ENCODE peak calls at places on chromosome 13, in four cellular contexts. One of them, this sample, is unnamed.

GRCh38 chr13:112890316-112891131 is 78.5 kb upstream of the MCF2L start:
- DNase-seq in foreskin fibroblast: no peak
- DNase-seq in breast epithelium: no peak
- DNase-seq in cardiac fibroblast: no peak
- DNase-seq in this sample: no peak

GRCh38 chr13:102566513-102566912 is 30.3 kb upstream of the TPP2 start:
- DNase-seq in foreskin fibroblast: no peak
- DNase-seq in breast epithelium: no peak
- DNase-seq in cardiac fibroblast: no peak
- DNase-seq in this sample: no peak

GRCh38 chr13:107866666-107867623 is 348.4 kb downstream of the LIG4 start:
- DNase-seq in foreskin fibroblast: no peak
- DNase-seq in breast epithelium: no peak
- DNase-seq in cardiac fibroblast: peak
- DNase-seq in this sample: no peak

GRCh38 chr13:101690871-101691270 is 238.4 kb downstream of the ITGBL1 start:
- DNase-seq in foreskin fibroblast: no peak
- DNase-seq in breast epithelium: no peak
- DNase-seq in cardiac fibroblast: no peak
- DNase-seq in this sample: no peak

GRCh38 chr13:53090507-53090906 is 61.9 kb downstream of the OLFM4 start:
- DNase-seq in foreskin fibroblast: no peak
- DNase-seq in breast epithelium: no peak
- DNase-seq in cardiac fibroblast: no peak
- DNase-seq in this sample: no peak

GRCh38 chr13:31005066-31005465 is 72.6 kb downstream of the TEX26 start:
- DNase-seq in foreskin fibroblast: no peak
- DNase-seq in breast epithelium: no peak
- DNase-seq in cardiac fibroblast: no peak
- DNase-seq in this sample: no peak

GRCh38 chr13:22422023-22422422 is 751.1 kb downstream of the FGF9 start:
- DNase-seq in foreskin fibroblast: no peak
- DNase-seq in breast epithelium: no peak
- DNase-seq in cardiac fibroblast: no peak
- DNase-seq in this sample: no peak

GRCh38 chr13:114013952-114014629 is 40.2 kb upstream of the C13orf46 start:
- DNase-seq in foreskin fibroblast: no peak
- DNase-seq in breast epithelium: no peak
- DNase-seq in cardiac fibroblast: no peak
- DNase-seq in this sample: no peak

GRCh38 chr13:42478531-42479156 is 95.3 kb upstream of the TNFSF11 start:
- DNase-seq in foreskin fibroblast: no peak
- DNase-seq in breast epithelium: no peak
- DNase-seq in cardiac fibroblast: peak
- DNase-seq in this sample: no peak

GRCh38 chr13:25881946-25882574 is 169.8 kb downstream of the SHISA2 start:
- DNase-seq in foreskin fibroblast: no peak
- DNase-seq in breast epithelium: no peak
- DNase-seq in cardiac fibroblast: no peak
- DNase-seq in this sample: no peak

GRCh38 chr13:29593605-29594297 is 1.7 kb downstream of the SLC7A1 start:
- DNase-seq in foreskin fibroblast: no peak
- DNase-seq in breast epithelium: no peak
- DNase-seq in cardiac fibroblast: no peak
- DNase-seq in this sample: no peak

GRCh38 chr13:91950803-91951202 is 552.4 kb downstream of the GPC5 start:
- DNase-seq in foreskin fibroblast: no peak
- DNase-seq in breast epithelium: no peak
- DNase-seq in cardiac fibroblast: no peak
- DNase-seq in this sample: no peak

GRCh38 chr13:106471957-106472543 is 63.4 kb downstream of the EFNB2 start:
- DNase-seq in foreskin fibroblast: peak
- DNase-seq in breast epithelium: no peak
- DNase-seq in cardiac fibroblast: peak
- DNase-seq in this sample: peak

GRCh38 chr13:101523732-101524131 is 71.3 kb downstream of the ITGBL1 start:
- DNase-seq in foreskin fibroblast: peak
- DNase-seq in breast epithelium: no peak
- DNase-seq in cardiac fibroblast: peak
- DNase-seq in this sample: no peak

GRCh38 chr13:98143601-98144500 is 957 bp downstream of the FARP1 start:
- DNase-seq in foreskin fibroblast: peak
- DNase-seq in breast epithelium: no peak
- DNase-seq in cardiac fibroblast: peak
- DNase-seq in this sample: no peak

GRCh38 chr13:79918620-79919019 is 422.3 kb downstream of the SPRY2 start:
- DNase-seq in foreskin fibroblast: no peak
- DNase-seq in breast epithelium: no peak
- DNase-seq in cardiac fibroblast: no peak
- DNase-seq in this sample: no peak

GRCh38 chr13:30997697-30998547 is 65.5 kb downstream of the TEX26 start:
- DNase-seq in foreskin fibroblast: no peak
- DNase-seq in breast epithelium: no peak
- DNase-seq in cardiac fibroblast: no peak
- DNase-seq in this sample: no peak

GRCh38 chr13:106291006-106291405 is 244.5 kb downstream of the EFNB2 start:
- DNase-seq in foreskin fibroblast: peak
- DNase-seq in breast epithelium: no peak
- DNase-seq in cardiac fibroblast: peak
- DNase-seq in this sample: no peak

GRCh38 chr13:59112375-59112774 is 1051.4 kb downstream of the DIAPH3 start:
- DNase-seq in foreskin fibroblast: peak
- DNase-seq in breast epithelium: no peak
- DNase-seq in cardiac fibroblast: peak
- DNase-seq in this sample: no peak

GRCh38 chr13:50644081-50644871 is 199.2 kb downstream of the DLEU7 start:
- DNase-seq in foreskin fibroblast: no peak
- DNase-seq in breast epithelium: no peak
- DNase-seq in cardiac fibroblast: no peak
- DNase-seq in this sample: no peak

GRCh38 chr13:48318714-48319457 is 15.3 kb downstream of the RB1 start:
- DNase-seq in foreskin fibroblast: no peak
- DNase-seq in breast epithelium: no peak
- DNase-seq in cardiac fibroblast: no peak
- DNase-seq in this sample: no peak

GRCh38 chr13:48317511-48317981 is 14.0 kb downstream of the RB1 start:
- DNase-seq in foreskin fibroblast: no peak
- DNase-seq in breast epithelium: no peak
- DNase-seq in cardiac fibroblast: no peak
- DNase-seq in this sample: no peak

GRCh38 chr13:48316826-48317510 is 13.4 kb downstream of the RB1 start:
- DNase-seq in foreskin fibroblast: no peak
- DNase-seq in breast epithelium: no peak
- DNase-seq in cardiac fibroblast: no peak
- DNase-seq in this sample: no peak

GRCh38 chr13:48319458-48320395 is 16.2 kb downstream of the RB1 start:
- DNase-seq in foreskin fibroblast: no peak
- DNase-seq in breast epithelium: no peak
- DNase-seq in cardiac fibroblast: no peak
- DNase-seq in this sample: no peak

GRCh38 chr13:48318014-48318713 is 14.6 kb downstream of the RB1 start:
- DNase-seq in foreskin fibroblast: no peak
- DNase-seq in breast epithelium: no peak
- DNase-seq in cardiac fibroblast: peak
- DNase-seq in this sample: no peak
- TF ChIP-seq CTCF in foreskin fibroblast: no peak
- TF ChIP-seq CTCF in breast epithelium: no peak
- TF ChIP-seq CTCF in cardiac fibroblast: no peak
- TF ChIP-seq CTCF in this sample: no peak

GRCh38 chr13:73832203-73832602 is 302.0 kb downstream of the KLF12 start:
- DNase-seq in foreskin fibroblast: no peak
- DNase-seq in breast epithelium: no peak
- DNase-seq in cardiac fibroblast: no peak
- DNase-seq in this sample: no peak

GRCh38 chr13:73833331-73834070 is 300.7 kb downstream of the KLF12 start:
- DNase-seq in foreskin fibroblast: no peak
- DNase-seq in breast epithelium: no peak
- DNase-seq in cardiac fibroblast: no peak
- DNase-seq in this sample: no peak

GRCh38 chr13:73837147-73837546 is 297.1 kb downstream of the KLF12 start:
- DNase-seq in foreskin fibroblast: no peak
- DNase-seq in breast epithelium: no peak
- DNase-seq in cardiac fibroblast: no peak
- DNase-seq in this sample: no peak

DNA sequence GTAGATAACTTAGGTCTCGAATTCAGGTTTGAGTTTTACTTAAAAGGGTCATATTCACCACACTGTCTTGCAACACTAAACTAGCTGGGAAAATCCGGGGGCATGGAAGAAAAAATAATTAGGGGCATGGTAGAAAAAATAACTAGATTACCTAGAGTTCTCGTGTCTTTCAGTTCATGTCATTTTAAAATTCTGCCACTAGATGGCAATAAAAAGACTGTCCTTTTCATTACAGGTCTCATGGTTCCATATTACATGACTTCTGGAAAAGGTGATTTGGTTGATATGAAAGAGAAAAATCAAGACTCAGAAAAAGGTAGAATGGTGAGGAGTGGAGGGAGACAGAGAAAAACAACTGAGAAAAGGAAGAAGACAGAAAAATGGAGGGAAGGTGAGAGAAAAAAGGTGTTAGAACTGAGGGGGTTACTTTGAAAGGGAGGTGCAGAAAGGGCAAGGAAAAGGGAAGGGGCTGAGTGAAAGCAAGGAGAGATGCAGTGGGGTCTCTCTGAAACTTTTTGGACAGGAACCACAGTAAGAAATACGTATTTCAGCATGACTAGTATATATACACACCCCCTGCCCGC is 299.0 kb downstream of the KLF12 start:
- DNase-seq in foreskin fibroblast: peak
- DNase-seq in breast epithelium: no peak
- DNase-seq in cardiac fibroblast: peak
- DNase-seq in this sample: no peak
- TF ChIP-seq CTCF in foreskin fibroblast: peak
- TF ChIP-seq CTCF in breast epithelium: peak
- TF ChIP-seq CTCF in cardiac fibroblast: peak
- TF ChIP-seq CTCF in this sample: no peak

DNA sequence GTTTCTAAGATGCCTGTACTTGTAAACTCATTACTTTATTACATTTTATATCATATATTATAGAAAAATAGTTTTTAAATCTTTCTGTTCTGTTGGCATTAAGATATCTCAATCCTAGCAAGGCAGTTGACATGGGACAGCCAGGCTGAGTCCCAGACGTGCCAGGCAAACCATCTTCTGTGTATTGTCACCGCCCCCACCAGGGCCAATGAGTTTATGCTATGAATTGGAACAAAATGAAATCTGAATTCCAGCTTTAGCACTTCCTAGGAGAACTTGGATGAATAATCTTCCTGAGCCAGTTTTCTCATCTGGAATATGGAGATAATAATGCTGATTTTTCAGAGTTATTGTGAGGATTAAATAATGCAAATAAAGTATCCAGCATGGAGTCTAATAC is 79.9 kb upstream of the GSX1 start:
- DNase-seq in foreskin fibroblast: no peak
- DNase-seq in breast epithelium: no peak
- DNase-seq in cardiac fibroblast: peak
- DNase-seq in this sample: no peak
- TF ChIP-seq CTCF in foreskin fibroblast: peak
- TF ChIP-seq CTCF in breast epithelium: no peak
- TF ChIP-seq CTCF in cardiac fibroblast: no peak
- TF ChIP-seq CTCF in this sample: no peak

DNA sequence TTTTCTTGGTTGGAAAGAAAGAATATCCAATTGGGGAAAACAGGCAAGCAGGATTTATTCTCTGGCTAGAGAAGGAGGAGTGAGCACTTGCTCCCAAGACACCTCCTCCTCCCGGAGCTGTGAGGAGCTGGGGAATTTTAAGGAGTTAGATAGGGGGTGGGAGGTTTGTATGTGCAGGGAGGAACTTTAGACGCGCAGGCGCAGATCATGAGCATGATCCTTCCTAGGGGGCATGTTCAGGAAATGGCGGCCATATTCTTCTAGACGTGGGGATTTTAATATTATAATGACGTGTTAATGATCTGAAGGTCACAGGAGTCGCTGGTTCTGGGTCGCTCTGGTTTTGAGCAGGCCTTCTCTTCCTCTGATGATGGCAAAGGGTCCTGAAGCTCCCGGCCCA is 156.3 kb upstream of the KL start:
- DNase-seq in foreskin fibroblast: no peak
- DNase-seq in breast epithelium: no peak
- DNase-seq in cardiac fibroblast: no peak
- DNase-seq in this sample: no peak
- TF ChIP-seq CTCF in foreskin fibroblast: no peak
- TF ChIP-seq CTCF in breast epithelium: no peak
- TF ChIP-seq CTCF in cardiac fibroblast: no peak
- TF ChIP-seq CTCF in this sample: no peak

GRCh38 chr13:36966404-36966803 is 32.7 kb downstream of the ALG5 start:
- DNase-seq in foreskin fibroblast: no peak
- DNase-seq in breast epithelium: no peak
- DNase-seq in cardiac fibroblast: no peak
- DNase-seq in this sample: no peak
- TF ChIP-seq CTCF in foreskin fibroblast: no peak
- TF ChIP-seq CTCF in breast epithelium: no peak
- TF ChIP-seq CTCF in cardiac fibroblast: no peak
- TF ChIP-seq CTCF in this sample: no peak

GRCh38 chr13:87274209-87274819 is 396.9 kb upstream of the SLITRK5 start:
- DNase-seq in foreskin fibroblast: no peak
- DNase-seq in breast epithelium: no peak
- DNase-seq in cardiac fibroblast: peak
- DNase-seq in this sample: no peak
- TF ChIP-seq CTCF in foreskin fibroblast: peak
- TF ChIP-seq CTCF in breast epithelium: no peak
- TF ChIP-seq CTCF in cardiac fibroblast: peak
- TF ChIP-seq CTCF in this sample: no peak

GRCh38 chr13:36082396-36082795 is 48.8 kb downstream of the DCLK1 start:
- DNase-seq in foreskin fibroblast: no peak
- DNase-seq in breast epithelium: no peak
- DNase-seq in cardiac fibroblast: no peak
- DNase-seq in this sample: no peak

GRCh38 chr13:36084131-36084530 is 47.1 kb downstream of the DCLK1 start:
- DNase-seq in foreskin fibroblast: no peak
- DNase-seq in breast epithelium: no peak
- DNase-seq in cardiac fibroblast: no peak
- DNase-seq in this sample: no peak

GRCh38 chr13:36088001-36088400 is 43.2 kb downstream of the DCLK1 start:
- DNase-seq in foreskin fibroblast: no peak
- DNase-seq in breast epithelium: no peak
- DNase-seq in cardiac fibroblast: no peak
- DNase-seq in this sample: no peak

GRCh38 chr13:36086117-36086516 is 45.1 kb downstream of the DCLK1 start:
- DNase-seq in foreskin fibroblast: no peak
- DNase-seq in breast epithelium: no peak
- DNase-seq in cardiac fibroblast: no peak
- DNase-seq in this sample: no peak

DNA sequence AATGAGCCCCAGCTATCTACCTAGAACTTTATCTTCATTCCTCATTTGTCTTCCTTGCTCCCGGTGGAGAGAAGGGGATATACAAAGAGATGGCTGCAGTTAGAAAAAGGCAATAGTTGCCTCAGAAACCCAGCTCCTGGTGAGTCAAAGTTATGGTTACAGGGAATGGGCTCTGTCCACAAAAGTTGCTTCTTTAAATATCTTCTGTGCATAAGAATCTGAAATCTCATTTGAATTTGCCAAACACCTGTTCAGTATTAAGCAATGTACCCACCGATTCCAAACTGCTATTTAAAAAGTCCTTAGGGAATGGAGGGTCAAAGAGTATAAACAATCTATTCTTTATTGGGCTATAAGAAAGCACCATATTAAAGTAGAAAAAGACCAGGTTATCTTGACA is 48.4 kb downstream of the DCLK1 start:
- DNase-seq in foreskin fibroblast: no peak
- DNase-seq in breast epithelium: no peak
- DNase-seq in cardiac fibroblast: no peak
- DNase-seq in this sample: no peak
- TF ChIP-seq CTCF in foreskin fibroblast: no peak
- TF ChIP-seq CTCF in breast epithelium: no peak
- TF ChIP-seq CTCF in cardiac fibroblast: no peak
- TF ChIP-seq CTCF in this sample: no peak